ENCODE peak calls at places on chromosomes 13 and 19, in four cellular contexts. V, U, A and J are unnamed samples.

GRCh38 chr13:77533875-77534788 is 1.4 kb upstream of the SCEL start:
- DNase-seq in V (no peak), U (no peak), A (no peak), J (no peak)

GRCh38 chr19:35223084-35223790 is 5.3 kb downstream of the FAM187B start:
- DNase-seq in V (no peak), U (no peak), A (no peak), J (no peak)

GRCh38 chr19:8484331-8484894 is 18.0 kb downstream of the PRAM1 start:
- DNase-seq in V (no peak), U (no peak), A (no peak), J (no peak)

GRCh38 chr13:33561627-33562026 is 256.3 kb upstream of the RFC3 start:
- DNase-seq in V (no peak), U (no peak), A (no peak), J (no peak)

GRCh38 chr13:112475889-112476288 is 99.7 kb downstream of the SPACA7 start:
- DNase-seq in V (no peak), U (no peak), A (no peak), J (no peak)

GRCh38 chr13:52862358-52863206 is 14.1 kb upstream of the PCDH8 start:
- DNase-seq in V (peak), U (peak), A (peak), J (peak)

GRCh38 chr19:45824041-45824471 is 8.9 kb upstream of the RSPH6A start:
- DNase-seq in V (no peak), U (no peak), A (no peak), J (peak)

GRCh38 chr13:113040031-113040430 is 65.6 kb upstream of the F7 start:
- DNase-seq in V (no peak), U (no peak), A (no peak), J (no peak)

GRCh38 chr13:33312150-33312908 is 26.8 kb upstream of the STARD13 start:
- DNase-seq in V (no peak), U (no peak), A (peak), J (peak)

GRCh38 chr19:19628499-19629134 is 597 bp upstream of the LPAR2 start:
- DNase-seq in V (peak), U (peak), A (no peak), J (no peak)

GRCh38 chr19:58450836-58451357 is 525 bp upstream of the ZNF324B start:
- DNase-seq in V (no peak), U (no peak), A (no peak), J (peak)

GRCh38 chr19:52665529-52665928 is 27.4 kb upstream of the ZNF83 start:
- DNase-seq in V (peak), U (no peak), A (no peak), J (no peak)

GRCh38 chr13:99542788-99543406 is 41.6 kb downstream of the TM9SF2 start:
- DNase-seq in V (no peak), U (no peak), A (no peak), J (peak)

GRCh38 chr19:50204811-50205675 is 1.6 kb downstream of the MYH14 start:
- DNase-seq in V (peak), U (peak), A (peak), J (no peak)

GRCh38 chr13:23673354-23673753 is 103.1 kb downstream of the TNFRSF19 start:
- DNase-seq in V (no peak), U (no peak), A (no peak), J (no peak)

GRCh38 chr19:47122359-47123335 is 8.0 kb upstream of the SAE1 start:
- DNase-seq in V (no peak), U (no peak), A (peak), J (no peak)

GRCh38 chr13:29922896-29923295 is 72.5 kb upstream of the UBL3 start:
- DNase-seq in V (no peak), U (no peak), A (no peak), J (no peak)

GRCh38 chr13:46492946-46493345 is 60.0 kb upstream of the LRCH1 start:
- DNase-seq in V (peak), U (peak), A (peak), J (peak)

GRCh38 chr19:51367565-51368365 is 1.0 kb downstream of the CLDND2 start:
- DNase-seq in V (peak), U (peak), A (peak), J (peak)

GRCh38 chr19:51366050-51366998 is at the start of gene ETFB:
- DNase-seq in V (peak), U (peak), A (peak), J (peak)

GRCh38 chr19:51368366-51369282 is at the start of gene CLDND2:
- DNase-seq in V (no peak), U (no peak), A (no peak), J (no peak)

GRCh38 chr19:51365211-51366049 is 758 bp downstream of the ETFB start:
- DNase-seq in V (no peak), U (no peak), A (peak), J (peak)

DNA sequence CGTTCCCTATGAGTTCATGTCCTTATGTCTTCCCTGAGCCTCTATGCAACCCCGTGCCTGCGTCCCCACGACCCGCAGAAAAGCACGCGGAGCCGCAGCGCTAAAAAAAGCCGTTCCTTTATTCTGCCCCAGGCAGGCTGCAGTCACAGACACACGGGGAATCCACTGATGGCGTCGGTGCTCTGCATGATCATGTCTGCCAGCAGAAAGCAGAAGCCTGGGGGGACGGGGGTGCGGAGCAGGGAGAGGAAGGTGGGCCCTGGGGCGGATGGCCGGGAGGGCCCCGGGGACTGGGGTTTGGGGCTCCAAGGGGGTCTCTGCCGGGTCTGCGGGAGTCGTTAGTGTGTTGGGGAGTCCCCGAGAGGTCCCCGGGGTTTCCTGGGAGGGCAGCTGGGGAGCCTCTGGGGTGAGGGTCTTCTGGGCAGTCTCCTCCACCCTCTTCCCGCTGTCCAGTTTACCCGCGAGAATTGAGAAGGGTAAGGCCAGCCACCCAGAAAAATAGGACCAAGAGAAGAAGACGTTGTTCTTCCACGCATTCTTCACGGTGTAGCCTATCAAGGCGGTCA is 894 bp upstream of the ETFB start:
- DNase-seq in V (no peak), U (peak), A (no peak), J (peak)
- H3K9ac ChIP-seq in V (peak), U (peak), A (peak), J (peak)

GRCh38 chr19:16604615-16605014 is 23.4 kb downstream of the MED26 start:
- DNase-seq in V (no peak), U (no peak), A (no peak), J (no peak)
- TF ChIP-seq MAX in V (no peak), U (no peak), A (no peak), J (no peak)

DNA sequence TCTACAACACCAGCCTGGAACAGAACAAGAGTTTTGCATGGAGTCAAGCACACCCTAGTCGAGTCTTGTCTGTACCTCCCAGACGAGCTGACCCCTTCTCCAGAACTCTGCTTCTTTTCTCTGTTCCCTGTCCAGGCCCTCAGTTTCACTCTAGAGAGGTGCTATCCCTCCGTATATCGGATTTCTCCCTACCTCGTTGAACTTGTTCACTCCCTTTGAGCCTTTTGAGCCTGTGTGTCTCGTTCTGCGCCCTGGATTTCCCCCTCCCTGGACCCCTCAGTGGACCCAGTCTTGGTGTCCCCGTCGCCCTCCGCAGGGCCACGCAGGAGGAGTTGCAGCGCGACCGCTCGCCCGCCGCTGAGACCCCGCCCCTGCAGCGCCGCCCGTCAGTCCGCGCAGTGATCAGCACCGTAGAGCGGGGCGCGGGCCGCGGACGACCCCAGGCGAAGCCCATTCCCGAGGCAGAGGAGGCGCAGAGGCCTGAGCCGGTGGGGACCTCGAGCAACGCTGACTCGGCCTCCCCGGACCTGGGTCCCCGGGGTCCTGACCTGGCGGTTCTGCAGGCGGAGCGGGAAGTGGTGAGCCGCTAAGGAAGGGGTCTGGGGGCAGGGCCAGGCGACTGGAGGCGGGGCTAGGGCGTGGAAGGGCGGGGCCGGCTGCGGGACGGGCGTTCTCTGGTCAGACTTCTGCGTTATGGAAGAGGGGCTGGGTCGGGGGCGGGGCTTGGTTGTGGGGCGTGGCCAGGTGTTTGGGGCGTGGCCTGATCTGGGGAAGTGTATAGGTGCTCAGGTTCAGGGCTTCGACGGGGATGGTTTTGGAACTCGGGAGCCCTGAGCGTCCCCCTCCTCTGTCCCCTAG is 5.5 kb downstream of the EPS8L1 start:
- DNase-seq in V (peak), U (peak), A (peak), J (peak)
- H3K9ac ChIP-seq in V (peak), U (peak), A (peak), J (no peak)

GRCh38 chr19:16463341-16463990 is 8.3 kb downstream of the EPS15L1 start:
- DNase-seq in V (no peak), U (no peak), A (no peak), J (no peak)

GRCh38 chr19:16461630-16462051 is 10.1 kb downstream of the EPS15L1 start:
- DNase-seq in V (no peak), U (no peak), A (no peak), J (no peak)

GRCh38 chr19:16463991-16464575 is 7.7 kb downstream of the EPS15L1 start:
- DNase-seq in V (no peak), U (peak), A (peak), J (no peak)

GRCh38 chr19:16460454-16460853 is 11.3 kb downstream of the EPS15L1 start:
- DNase-seq in V (no peak), U (no peak), A (no peak), J (no peak)

GRCh38 chr19:16462757-16463250 is 9.0 kb downstream of the EPS15L1 start:
- DNase-seq in V (no peak), U (no peak), A (no peak), J (no peak)
- TF ChIP-seq MAX in V (no peak), U (no peak), A (no peak), J (no peak)

GRCh38 chr19:4369888-4370260 is 26.5 kb downstream of the MPND start:
- DNase-seq in V (no peak), U (no peak), A (no peak), J (peak)
- H3K9ac ChIP-seq in V (peak), U (no peak), A (no peak), J (peak)

DNA sequence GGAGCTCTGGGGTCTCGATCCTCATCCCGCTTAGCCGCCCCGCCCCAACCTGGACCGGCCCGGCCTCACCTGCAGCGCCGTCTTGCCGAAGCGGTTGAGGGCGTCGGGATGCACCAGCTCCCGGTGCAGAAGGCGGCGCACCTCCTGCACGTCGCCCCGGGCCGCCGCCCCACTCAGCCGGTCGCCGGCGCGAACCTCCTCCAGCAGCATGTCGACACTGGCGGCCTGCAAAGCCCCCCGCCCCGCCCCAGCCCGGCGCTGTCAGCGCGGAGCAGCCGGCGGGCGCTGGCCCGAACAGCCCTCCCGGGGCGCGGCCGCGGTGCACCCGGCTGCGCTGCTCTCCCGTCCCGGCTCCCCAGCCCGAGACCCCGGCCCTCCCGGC is 344 bp downstream of the CDKN2D start:
- DNase-seq in V (no peak), U (no peak), A (no peak), J (no peak)
- TF ChIP-seq MAX in V (no peak), U (no peak), A (no peak), J (no peak)

GRCh38 chr13:28136916-28137315 is 1.4 kb upstream of the PAN3 start:
- DNase-seq in V (no peak), U (no peak), A (no peak), J (no peak)
- H3K9ac ChIP-seq in V (peak), U (peak), A (peak), J (peak)

DNA sequence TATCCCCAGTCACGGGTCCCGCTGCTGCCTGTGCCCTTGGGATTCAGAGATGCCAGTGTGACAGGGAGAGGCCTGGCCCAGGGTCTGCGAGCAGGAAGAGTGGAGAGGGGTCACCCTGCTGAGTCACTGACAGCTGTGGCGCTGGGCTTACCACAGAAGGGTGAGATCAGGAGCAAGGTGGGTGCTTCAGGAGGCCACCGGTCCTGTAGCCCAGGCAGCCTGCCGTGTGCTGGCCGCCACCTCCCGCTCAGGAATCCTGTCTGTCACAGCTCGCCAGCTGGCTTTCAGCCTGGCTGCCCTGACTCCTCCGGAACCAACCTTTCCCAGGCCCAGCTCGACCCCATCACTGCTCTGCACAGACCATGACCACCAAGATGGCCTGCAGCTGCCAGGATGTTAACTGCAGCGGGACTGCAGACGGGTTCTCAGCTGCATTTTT is 25.3 kb downstream of the NAXD start:
- DNase-seq in V (no peak), U (peak), A (no peak), J (peak)
- TF ChIP-seq MAX in V (no peak), U (no peak), A (no peak), J (no peak)

GRCh38 chr19:1073956-1074511 is 7.1 kb downstream of the ARHGAP45 start:
- DNase-seq in V (no peak), U (no peak), A (no peak), J (no peak)
- H3K9ac ChIP-seq in V (no peak), U (no peak), A (no peak), J (no peak)

GRCh38 chr13:69951412-69951811 is 156.2 kb upstream of the ATXN8OS start:
- DNase-seq in V (no peak), U (no peak), A (no peak), J (no peak)

GRCh38 chr13:69946443-69946955 is 161.1 kb upstream of the ATXN8OS start:
- DNase-seq in V (no peak), U (no peak), A (no peak), J (no peak)

GRCh38 chr13:69950160-69950559 is 157.5 kb upstream of the ATXN8OS start:
- DNase-seq in V (no peak), U (no peak), A (no peak), J (no peak)

GRCh38 chr13:69947577-69947976 is 160.0 kb upstream of the ATXN8OS start:
- DNase-seq in V (no peak), U (no peak), A (no peak), J (no peak)

GRCh38 chr13:69948016-69948415 is 159.6 kb upstream of the ATXN8OS start:
- DNase-seq in V (no peak), U (no peak), A (no peak), J (peak)
- TF ChIP-seq MAX in V (no peak), U (no peak), A (no peak), J (no peak)